ENCODE peak calls at places on chromosomes 13 and 19, in five cellular contexts. B, E, F, D and M are unnamed samples.

GRCh38 chr13:58933475-58933874 is 1230.3 kb downstream of the DIAPH3 start:
- DNase-seq in B (no peak), E (no peak), F (no peak), D (no peak), M (no peak)

GRCh38 chr13:82674546-82674945 is 1207.7 kb downstream of the SLITRK1 start:
- DNase-seq in B (no peak), E (no peak), F (no peak), D (no peak), M (no peak)

GRCh38 chr13:31000889-31001288 is 68.4 kb downstream of the TEX26 start:
- DNase-seq in B (no peak), E (no peak), F (no peak), D (peak; percentile 57), M (no peak)

GRCh38 chr19:4640247-4641000 is 1.1 kb downstream of the TNFAIP8L1 start:
- DNase-seq in B (no peak), E (no peak), F (no peak), D (no peak), M (no peak)

GRCh38 chr13:26557393-26558073 is at the start of gene WASF3:
- DNase-seq in B (peak; percentile 97), E (peak; percentile 90), F (peak; percentile 64), D (peak; percentile 80), M (peak; percentile 49)

GRCh38 chr19:6509118-6509971 is 7.2 kb upstream of the TUBB4A start:
- DNase-seq in B (no peak), E (no peak), F (no peak), D (no peak), M (no peak)

GRCh38 chr13:40668335-40668734 is 1.9 kb upstream of the FOXO1 start:
- DNase-seq in B (no peak), E (peak; percentile 67), F (peak; percentile 32), D (no peak), M (peak; percentile 68)

GRCh38 chr19:16678498-16678897 is 17.6 kb downstream of the TMEM38A start:
- DNase-seq in B (peak; percentile 56), E (no peak), F (no peak), D (peak; percentile 34), M (no peak)

GRCh38 chr13:29761160-29761559 is 89.3 kb downstream of the UBL3 start:
- DNase-seq in B (no peak), E (no peak), F (no peak), D (no peak), M (no peak)

GRCh38 chr13:104024416-104025170 is 958.4 kb upstream of the SLC10A2 start:
- DNase-seq in B (peak; percentile 22), E (no peak), F (no peak), D (peak; percentile 45), M (no peak)

GRCh38 chr13:112322562-112322961 is 53.6 kb upstream of the SPACA7 start:
- DNase-seq in B (no peak), E (no peak), F (no peak), D (no peak), M (no peak)

GRCh38 chr13:111898956-111899713 is 167.8 kb upstream of the SOX1 start:
- DNase-seq in B (no peak), E (no peak), F (no peak), D (no peak), M (no peak)

GRCh38 chr13:106802917-106803316 is 235.0 kb upstream of the ARGLU1 start:
- DNase-seq in B (no peak), E (no peak), F (no peak), D (no peak), M (no peak)

GRCh38 chr19:19474950-19475781 is 40.2 kb downstream of the TSSK6 start:
- DNase-seq in B (no peak), E (no peak), F (no peak), D (no peak), M (no peak)

GRCh38 chr19:38263696-38264485 is 482 bp upstream of the SPINT2 start:
- DNase-seq in B (no peak), E (no peak), F (peak; percentile 88), D (peak; percentile 31), M (peak; percentile 89)

GRCh38 chr13:53005631-53006030 is 23.0 kb upstream of the OLFM4 start:
- DNase-seq in B (no peak), E (no peak), F (no peak), D (no peak), M (no peak)

GRCh38 chr19:57620673-57621348 is 6.8 kb downstream of the ZNF134 start:
- DNase-seq in B (no peak), E (no peak), F (no peak), D (no peak), M (no peak)

GRCh38 chr13:25971499-25972145 is 80.2 kb downstream of the SHISA2 start:
- DNase-seq in B (peak; percentile 7), E (no peak), F (peak; percentile 52), D (no peak), M (peak; percentile 63)